ENCODE peak calls at places on chromosome 16, in five cellular contexts. S, Z, M, T and A are unnamed samples.
A peak's percentile ranks its signal among the peaks of the same experiment; 100 is the strongest.

GRCh38 chr16:85360323-85361277 is 248.3 kb upstream of the CIBAR2 start:
- DNase-seq in S (peak; percentile 81), Z (peak; percentile 57), M (no peak), T (no peak), A (no peak)

GRCh38 chr16:56337131-56337857 is 88.1 kb downstream of the AMFR start:
- DNase-seq in S (no peak), Z (no peak), M (no peak), T (no peak), A (no peak)

GRCh38 chr16:49488336-49488735 is 114.7 kb downstream of the C16orf78 start:
- DNase-seq in S (peak; percentile 4), Z (peak; percentile 15), M (no peak), T (no peak), A (no peak)

GRCh38 chr16:75458439-75458838 is 6.0 kb downstream of the TMEM170A start:
- DNase-seq in S (no peak), Z (no peak), M (no peak), T (no peak), A (no peak)

GRCh38 chr16:1244881-1245280 is 4.4 kb downstream of the TPSAB1 start:
- DNase-seq in S (no peak), Z (peak; percentile 33), M (no peak), T (no peak), A (no peak)

GRCh38 chr16:17070882-17071592 is 399.7 kb downstream of the XYLT1 start:
- DNase-seq in S (peak; percentile 76), Z (peak; percentile 63), M (peak; percentile 98), T (peak; percentile 37), A (peak; percentile 13)

GRCh38 chr16:71895679-71896385 is 501 bp downstream of the IST1 start:
- DNase-seq in S (peak; percentile 45), Z (peak; percentile 28), M (no peak), T (no peak), A (peak; percentile 14)

GRCh38 chr16:72934661-72935403 is 113.1 kb downstream of the ZFHX3 start:
- DNase-seq in S (no peak), Z (no peak), M (no peak), T (no peak), A (peak; percentile 69)

GRCh38 chr16:8675183-8676159 is 1.1 kb downstream of the ABAT start:
- DNase-seq in S (no peak), Z (no peak), M (no peak), T (peak; percentile 36), A (no peak)

GRCh38 chr16:74271879-74272278 is 24.7 kb upstream of the PSMD7 start:
- DNase-seq in S (no peak), Z (no peak), M (no peak), T (no peak), A (no peak)

GRCh38 chr16:69241911-69242310 is 54.9 kb downstream of the SNTB2 start:
- DNase-seq in S (no peak), Z (no peak), M (no peak), T (no peak), A (no peak)

GRCh38 chr16:82704369-82704768 is 77.6 kb downstream of the CDH13 start:
- DNase-seq in S (no peak), Z (no peak), M (no peak), T (no peak), A (no peak)

GRCh38 chr16:86504315-86505184 is 5.8 kb upstream of the FOXF1 start:
- DNase-seq in S (no peak), Z (no peak), M (no peak), T (no peak), A (no peak)

GRCh38 chr16:79869304-79870015 is 268.9 kb upstream of the MAF start:
- DNase-seq in S (no peak), Z (no peak), M (no peak), T (no peak), A (no peak)

GRCh38 chr16:21599994-21600773 is 807 bp downstream of the METTL9 start:
- DNase-seq in S (no peak), Z (no peak), M (peak; percentile 17), T (no peak), A (no peak)

GRCh38 chr16:85661131-85662035 is 27.4 kb downstream of the GINS2 start:
- DNase-seq in S (no peak), Z (no peak), M (no peak), T (peak; percentile 23), A (no peak)

GRCh38 chr16:51268237-51268636 is 117.2 kb upstream of the SALL1 start:
- DNase-seq in S (no peak), Z (no peak), M (no peak), T (no peak), A (no peak)

GRCh38 chr16:84982434-84982833 is 28.9 kb downstream of the ZDHHC7 start:
- DNase-seq in S (peak; percentile 67), Z (peak; percentile 67), M (no peak), T (no peak), A (no peak)

GRCh38 chr16:77885596-77886295 is 97.4 kb downstream of the VAT1L start:
- DNase-seq in S (no peak), Z (no peak), M (no peak), T (no peak), A (no peak)

GRCh38 chr16:19132898-19133297 is 19.1 kb downstream of the ITPRIPL2 start:
- DNase-seq in S (no peak), Z (no peak), M (no peak), T (no peak), A (no peak)

GRCh38 chr16:2186064-2186463 is 10.3 kb downstream of the CASKIN1 start:
- DNase-seq in S (no peak), Z (no peak), M (no peak), T (no peak), A (no peak)

GRCh38 chr16:89841275-89841674 is 13.0 kb downstream of the SPIRE2 start:
- DNase-seq in S (peak; percentile 42), Z (no peak), M (no peak), T (no peak), A (no peak)

GRCh38 chr16:77807-78443 is at the start of gene MPG:
- DNase-seq in S (peak; percentile 90), Z (peak; percentile 84), M (no peak), T (peak; percentile 93), A (peak; percentile 80)

GRCh38 chr16:26992661-26993365 is 73.9 kb upstream of the C16orf82 start:
- DNase-seq in S (no peak), Z (no peak), M (no peak), T (no peak), A (no peak)

GRCh38 chr16:85613609-85614337 is 651 bp downstream of the GSE1 start:
- DNase-seq in S (peak; percentile 66), Z (peak; percentile 54), M (no peak), T (peak; percentile 65), A (peak; percentile 49)

GRCh38 chr16:79810449-79811189 is 210.1 kb upstream of the MAF start:
- DNase-seq in S (no peak), Z (no peak), M (no peak), T (no peak), A (no peak)

GRCh38 chr16:85491798-85492616 is 121.1 kb upstream of the GSE1 start:
- DNase-seq in S (peak; percentile 52), Z (peak; percentile 92), M (no peak), T (peak; percentile 78), A (no peak)

GRCh38 chr16:57185446-57185944 is 344 bp downstream of the PSME3IP1 start:
- DNase-seq in S (peak; percentile 50), Z (peak; percentile 44), M (no peak), T (peak; percentile 73), A (no peak)

GRCh38 chr16:88631384-88631783 is 7.0 kb upstream of the IL17C start:
- DNase-seq in S (no peak), Z (no peak), M (no peak), T (no peak), A (no peak)

GRCh38 chr16:19521471-19522368 is at the start of gene GDE1:
- DNase-seq in S (peak; percentile 97), Z (peak; percentile 99), M (peak; percentile 64), T (peak; percentile 95), A (peak; percentile 92)

GRCh38 chr16:30956601-30957455 is 726 bp upstream of the SETD1A start:
- DNase-seq in S (peak; percentile 87), Z (peak; percentile 81), M (no peak), T (peak; percentile 90), A (peak; percentile 66)

GRCh38 chr16:30958164-30959083 is 870 bp downstream of the SETD1A start:
- DNase-seq in S (peak; percentile 52), Z (peak; percentile 43), M (no peak), T (no peak), A (no peak)

GRCh38 chr16:30954993-30955392 is 2.6 kb upstream of the SETD1A start:
- DNase-seq in S (no peak), Z (no peak), M (no peak), T (no peak), A (no peak)

GRCh38 chr16:30961384-30961783 is 3.8 kb downstream of the SETD1A start:
- DNase-seq in S (no peak), Z (no peak), M (no peak), T (no peak), A (no peak)

GRCh38 chr16:30957456-30958163 is at the start of gene SETD1A:
- DNase-seq in S (peak; percentile 98), Z (peak; percentile 96), M (peak; percentile 57), T (peak; percentile 96), A (peak; percentile 95)
- TF ChIP-seq CTCF in S (peak; percentile 54), Z (peak; percentile 43), M (no peak), T (no peak), A (peak; percentile 65)

GRCh38 chr16:65119905-65120341 is 1.9 kb downstream of the CDH11 start:
- DNase-seq in S (no peak), Z (no peak), M (no peak), T (peak; percentile 53), A (peak; percentile 39)
- H3K4me1 ChIP-seq in S (peaks cover 55% of the 10 kb centered on the region), Z (no peaks in the 10 kb centered on the region), M (no peaks in the 10 kb centered on the region), T (peaks cover 3% of the 10 kb centered on the region), A (peaks cover 63% of the 10 kb centered on the region)

DNA sequence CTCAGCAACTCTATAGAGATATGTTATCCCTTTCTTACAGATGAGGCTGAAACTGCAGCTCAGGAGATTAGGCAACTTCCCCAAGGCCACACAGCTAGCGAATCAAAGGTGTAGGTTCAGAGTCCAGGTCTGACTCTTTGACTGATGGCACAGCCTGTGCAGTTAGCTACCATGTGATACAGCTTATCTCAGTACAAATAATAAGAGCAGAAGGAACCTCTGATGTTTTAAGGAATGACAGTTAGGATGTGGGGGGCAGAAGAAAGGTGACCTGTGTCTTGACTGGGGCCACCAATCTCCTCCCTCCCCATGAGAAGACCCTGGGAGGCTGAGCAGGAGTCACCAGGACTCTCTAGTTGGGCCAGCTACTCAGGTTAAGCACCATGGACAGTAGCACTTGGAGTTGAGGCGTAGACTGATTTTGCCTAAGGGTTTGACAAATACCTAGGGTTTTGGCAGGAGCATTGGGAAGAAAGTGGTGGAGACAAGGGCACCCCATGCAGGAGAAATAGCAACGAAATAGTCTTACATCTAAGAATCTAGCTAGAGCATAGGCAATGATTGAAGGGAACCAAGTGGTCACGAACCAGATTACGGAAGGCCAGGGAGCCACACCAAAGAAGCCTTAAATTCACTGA is 22.8 kb upstream of the ACSM2B start:
- DNase-seq in S (no peak), Z (no peak), M (no peak), T (no peak), A (no peak)
- TF ChIP-seq EP300 in S (no peak), Z (no peak), M (no peak), T (no peak), A (no peak)

GRCh38 chr16:15970743-15971434 is 21.5 kb downstream of the ABCC1 start:
- DNase-seq in S (no peak), Z (no peak), M (no peak), T (no peak), A (no peak)

GRCh38 chr16:15970202-15970601 is 20.8 kb downstream of the ABCC1 start:
- DNase-seq in S (no peak), Z (no peak), M (no peak), T (no peak), A (no peak)

GRCh38 chr16:15967655-15968315 is 18.4 kb downstream of the ABCC1 start:
- DNase-seq in S (no peak), Z (no peak), M (no peak), T (no peak), A (no peak)

GRCh38 chr16:15966420-15967222 is 17.2 kb downstream of the ABCC1 start:
- DNase-seq in S (no peak), Z (no peak), M (no peak), T (no peak), A (no peak)

GRCh38 chr16:15967223-15967546 is 17.8 kb downstream of the ABCC1 start:
- DNase-seq in S (no peak), Z (no peak), M (no peak), T (no peak), A (no peak)
- TF ChIP-seq CTCF in S (no peak), Z (no peak), M (no peak), T (no peak), A (no peak)